ENCODE peak calls at places on chromosomes 6 and 20, in five cellular contexts. Z, V, B, R and L are unnamed samples.

GRCh38 chr6:36621371-36621855 is 27.3 kb downstream of the SRSF3 start:
- DNase-seq in Z (no peak), V (no peak), B (no peak), R (no peak), L (no peak)

GRCh38 chr20:2619961-2620595 is 32.4 kb upstream of the NOP56 start:
- DNase-seq in Z (no peak), V (no peak), B (peak; percentile 30), R (peak; percentile 80), L (no peak)

GRCh38 chr20:17643531-17644188 is 38.4 kb downstream of the RRBP1 start:
- DNase-seq in Z (no peak), V (no peak), B (no peak), R (no peak), L (no peak)

GRCh38 chr6:160130729-160131484 is 9.3 kb downstream of the SLC22A1 start:
- DNase-seq in Z (no peak), V (no peak), B (no peak), R (no peak), L (no peak)

GRCh38 chr20:51404297-51405060 is 138.0 kb downstream of the NFATC2 start:
- DNase-seq in Z (no peak), V (peak; percentile 87), B (peak; percentile 94), R (no peak), L (peak; percentile 16)

GRCh38 chr6:41698350-41698781 is 37.0 kb downstream of the TFEB start:
- DNase-seq in Z (no peak), V (no peak), B (peak; percentile 96), R (peak; percentile 90), L (no peak)

GRCh38 chr20:58112017-58112781 is 116.3 kb downstream of the ANKRD60 start:
- DNase-seq in Z (no peak), V (no peak), B (peak; percentile 67), R (peak; percentile 99), L (peak; percentile 26)

GRCh38 chr6:37507082-37507481 is 7.4 kb upstream of the CCDC167 start:
- DNase-seq in Z (no peak), V (no peak), B (no peak), R (no peak), L (no peak)

GRCh38 chr20:11544029-11544678 is 373.5 kb upstream of the BTBD3 start:
- DNase-seq in Z (peak; percentile 81), V (no peak), B (peak; percentile 85), R (peak; percentile 73), L (no peak)

GRCh38 chr6:87287251-87287650 is 35.1 kb upstream of the SMIM8 start:
- DNase-seq in Z (no peak), V (no peak), B (peak; percentile 23), R (no peak), L (no peak)

GRCh38 chr6:98572579-98572978 is 261.8 kb upstream of the POU3F2 start:
- DNase-seq in Z (no peak), V (no peak), B (no peak), R (no peak), L (no peak)

GRCh38 chr6:158041788-158042187 is 60.1 kb downstream of the SYNJ2 start:
- DNase-seq in Z (no peak), V (no peak), B (no peak), R (no peak), L (no peak)

GRCh38 chr20:21681219-21681931 is 24.1 kb upstream of the PAX1 start:
- DNase-seq in Z (no peak), V (no peak), B (no peak), R (no peak), L (no peak)

GRCh38 chr20:31934491-31934890 is 17.4 kb downstream of the PDRG1 start:
- DNase-seq in Z (no peak), V (no peak), B (no peak), R (no peak), L (no peak)

GRCh38 chr6:42710316-42710715 is 12.1 kb downstream of the PRPH2 start:
- DNase-seq in Z (no peak), V (no peak), B (peak; percentile 85), R (no peak), L (peak; percentile 27)

GRCh38 chr20:56628015-56628872 is 862 bp upstream of the TFAP2C start:
- DNase-seq in Z (no peak), V (no peak), B (peak; percentile 14), R (no peak), L (no peak)

GRCh38 chr6:104705916-104706442 is 153.7 kb downstream of the HACE1 start:
- DNase-seq in Z (no peak), V (no peak), B (no peak), R (no peak), L (no peak)

GRCh38 chr6:118893882-118894424 is at the start of gene ASF1A:
- DNase-seq in Z (peak; percentile 99), V (peak; percentile 92), B (peak; percentile 99), R (peak; percentile 99), L (peak; percentile 96)

GRCh38 chr20:19757487-19757972 is 528 bp upstream of the RIN2 start:
- DNase-seq in Z (no peak), V (no peak), B (peak; percentile 78), R (peak; percentile 73), L (peak; percentile 61)

GRCh38 chr6:87237804-87238203 is 82.4 kb downstream of the ZNF292 start:
- DNase-seq in Z (peak; percentile 11), V (no peak), B (peak; percentile 54), R (peak; percentile 28), L (no peak)